ENCODE peak calls at places on chromosomes 5 and 9, in five cellular contexts. V, D, S, Z and Q are unnamed samples.
A peak's percentile ranks its signal among the peaks of the same experiment; 100 is the strongest.

GRCh38 chr5:134503937-134504437 is 21.5 kb upstream of the JADE2 start:
- DNase-seq in Z (no peak), S (peak; percentile 36), D (no peak), V (no peak), Q (no peak)

GRCh38 chr9:114017741-114018715 is 60.1 kb downstream of the AMBP start:
- DNase-seq in V (no peak), S (no peak), Z (no peak), D (no peak), Q (no peak)

GRCh38 chr5:112854651-112855050 is 6.4 kb upstream of the SRP19 start:
- DNase-seq in Z (no peak), D (no peak), S (no peak), V (no peak), Q (no peak)

GRCh38 chr5:161600156-161600555 is 53.6 kb upstream of the GABRB2 start:
- DNase-seq in Z (no peak), D (no peak), V (no peak), S (no peak), Q (no peak)

GRCh38 chr5:65198777-65199120 is 283.0 kb downstream of the ADAMTS6 start:
- DNase-seq in V (peak; percentile 88), D (no peak), Z (no peak), S (peak; percentile 90), Q (no peak)

GRCh38 chr9:98364042-98364441 is 108.6 kb upstream of the TBC1D2 start:
- DNase-seq in Z (no peak), V (no peak), D (no peak), S (no peak), Q (peak; percentile 84)

GRCh38 chr9:124122321-124122720 is 110.8 kb downstream of the LHX2 start:
- DNase-seq in V (no peak), S (no peak), D (no peak), Z (no peak), Q (no peak)

GRCh38 chr5:32501623-32502022 is 57.1 kb upstream of the ZFR start:
- DNase-seq in S (no peak), D (no peak), V (no peak), Z (no peak), Q (no peak)

GRCh38 chr9:134136117-134136996 is 475 bp downstream of the WDR5 start:
- DNase-seq in Z (no peak), S (peak; percentile 14), V (no peak), D (no peak), Q (no peak)

GRCh38 chr5:138950411-138951011 is 75.4 kb upstream of the LRRTM2 start:
- DNase-seq in D (no peak), Z (no peak), V (no peak), S (no peak), Q (no peak)

GRCh38 chr5:25862276-25862675 is 1176.1 kb downstream of the CDH9 start:
- DNase-seq in S (no peak), D (no peak), Z (no peak), V (no peak), Q (peak; percentile 13)

GRCh38 chr5:95641803-95642220 is 4.8 kb upstream of the RFESD start:
- DNase-seq in S (peak; percentile 62), D (no peak), Z (no peak), V (no peak), Q (no peak)

GRCh38 chr5:100520348-100520747 is 14.8 kb upstream of the FAM174A start:
- DNase-seq in S (no peak), Z (no peak), V (no peak), D (no peak), Q (no peak)

GRCh38 chr9:107994638-107995037 is 505.1 kb upstream of the KLF4 start:
- DNase-seq in V (no peak), Z (no peak), S (peak; percentile 14), D (no peak), Q (no peak)

GRCh38 chr5:124289122-124289521 is 457.3 kb downstream of the ZNF608 start:
- DNase-seq in S (no peak), Z (peak; percentile 14), D (no peak), V (no peak), Q (peak; percentile 37)

GRCh38 chr5:5288236-5288635 is 134.2 kb upstream of the ICE1 start:
- DNase-seq in D (no peak), V (no peak), Z (no peak), S (no peak), Q (no peak)

GRCh38 chr5:108727154-108727638 is 20.5 kb upstream of the FER start:
- DNase-seq in V (no peak), S (peak; percentile 44), D (no peak), Z (no peak), Q (peak; percentile 79)

GRCh38 chr9:130860458-130861316 is 25.6 kb downstream of the ABL1 start:
- DNase-seq in S (peak; percentile 94), D (no peak), V (peak; percentile 93), Z (no peak), Q (no peak)